ENCODE peak calls at places on chromosomes 3 and 15, in five cellular contexts. X is lower lobe of right lung, P is PC-3, O is tibial artery, H is GM12864. L is an unnamed sample.

GRCh38 chr3:31170932-31171670 is 276.6 kb upstream of the GADL1 start:
- DNase-seq in P (no peak), O (no peak), H (no peak), X (no peak), L (no peak)

GRCh38 chr3:63351159-63352007 is 73.3 kb downstream of the SYNPR start:
- DNase-seq in H (peak), X (no peak), P (peak), O (no peak), L (no peak)

GRCh38 chr3:129501630-129502029 is 26.8 kb upstream of the RHO start:
- DNase-seq in P (no peak), H (no peak), O (no peak), X (no peak), L (no peak)

GRCh38 chr3:160008979-160009378 is 20.3 kb downstream of the IL12A start:
- DNase-seq in O (no peak), H (no peak), X (no peak), P (no peak), L (no peak)

GRCh38 chr15:72782993-72783562 is 480 bp downstream of the ADPGK start:
- DNase-seq in P (peak), H (peak), X (peak), O (no peak), L (no peak)

GRCh38 chr3:52443791-52444687 is 864 bp downstream of the SEMA3G start:
- DNase-seq in O (peak), X (no peak), P (no peak), H (no peak), L (no peak)

GRCh38 chr3:48879307-48879993 is 19.2 kb downstream of the SLC25A20 start:
- DNase-seq in P (no peak), H (no peak), O (no peak), X (no peak), L (no peak)

GRCh38 chr15:25847066-25847465 is 16.1 kb downstream of the ATP10A start:
- DNase-seq in O (no peak), P (no peak), X (no peak), H (no peak), L (peak)

GRCh38 chr15:51323749-51324148 is 14.6 kb downstream of the CYP19A1 start:
- DNase-seq in P (no peak), H (no peak), X (no peak), O (peak), L (no peak)

GRCh38 chr3:120353463-120353862 is 4.3 kb upstream of the LRRC58 start:
- DNase-seq in P (no peak), H (no peak), O (no peak), X (no peak), L (no peak)

GRCh38 chr15:44654858-44655257 is 8.6 kb downstream of the SPG11 start:
- DNase-seq in H (no peak), P (no peak), O (no peak), X (no peak), L (no peak)

GRCh38 chr3:7630925-7631324 is 770.0 kb downstream of the GRM7 start:
- DNase-seq in X (peak), O (no peak), H (no peak), P (no peak), L (peak)
- TF ChIP-seq CTCF in X (no peak), O (no peak), H (no peak), P (no peak), L (no peak)

GRCh38 chr15:40414816-40415215 is 9.2 kb downstream of the IVD start:
- DNase-seq in O (no peak), X (no peak), P (no peak), H (no peak), L (no peak)
- TF ChIP-seq CTCF in O (no peak), X (no peak), P (no peak), H (no peak), L (no peak)

GRCh38 chr15:87522997-87523396 is 733.5 kb downstream of the NTRK3 start:
- DNase-seq in H (no peak), O (no peak), P (no peak), X (no peak), L (no peak)
- TF ChIP-seq CTCF in H (no peak), O (no peak), P (no peak), X (no peak), L (no peak)

GRCh38 chr3:16067837-16068471 is 106.5 kb upstream of the GALNT15 start:
- DNase-seq in P (peak), H (no peak), O (no peak), X (no peak), L (no peak)
- TF ChIP-seq CTCF in P (no peak), H (no peak), O (no peak), X (no peak), L (no peak)

GRCh38 chr3:10392244-10392643 is 71.3 kb upstream of the SEC13 start:
- DNase-seq in O (no peak), X (no peak), P (no peak), H (no peak), L (no peak)
- TF ChIP-seq CTCF in O (no peak), X (no peak), P (no peak), H (no peak), L (no peak)

GRCh38 chr3:43637702-43638101 is 15.9 kb upstream of the ANO10 start:
- DNase-seq in O (no peak), X (no peak), H (no peak), P (peak), L (no peak)

GRCh38 chr3:43644443-43644842 is 22.6 kb upstream of the ANO10 start:
- DNase-seq in X (no peak), O (no peak), H (no peak), P (peak), L (no peak)

GRCh38 chr3:43632986-43633385 is 11.2 kb upstream of the ANO10 start:
- DNase-seq in H (no peak), P (no peak), X (no peak), O (no peak), L (no peak)

GRCh38 chr3:43641306-43642114 is 19.7 kb upstream of the ANO10 start:
- DNase-seq in H (no peak), X (no peak), P (no peak), O (no peak), L (no peak)

GRCh38 chr3:43638594-43639447 is 17.0 kb upstream of the ANO10 start:
- DNase-seq in H (no peak), X (peak), O (no peak), P (peak), L (no peak)
- TF ChIP-seq CTCF in H (peak), X (peak), O (no peak), P (peak), L (no peak)

DNA sequence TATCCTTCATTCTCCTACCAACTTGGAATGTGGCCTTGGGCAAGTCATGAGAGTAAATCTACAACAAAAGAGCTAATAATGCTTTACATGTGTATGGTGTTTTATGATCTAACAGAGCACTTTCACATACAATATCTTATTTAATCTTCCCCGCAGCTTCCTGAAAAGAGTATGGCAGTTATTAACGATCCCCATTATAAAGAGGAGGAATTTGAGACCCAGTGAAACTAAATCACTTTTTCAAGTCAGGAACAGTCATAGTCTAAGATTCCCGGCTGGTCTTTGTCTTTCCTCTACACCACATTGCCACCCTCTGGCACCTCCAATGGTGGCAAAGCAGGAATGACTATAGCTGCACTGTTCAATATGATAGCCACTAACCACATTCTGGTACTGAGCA is 69.7 kb upstream of the CMSS1 start:
- DNase-seq in X (no peak), O (no peak), P (peak), H (no peak), L (no peak)
- TF ChIP-seq CTCF in X (peak), O (peak), P (peak), H (no peak), L (no peak)

GRCh38 chr3:128321418-128321817 is 145.3 kb downstream of the DNAJB8 start:
- DNase-seq in O (no peak), X (no peak), H (no peak), P (no peak), L (no peak)

GRCh38 chr3:128323206-128324081 is 143.2 kb downstream of the DNAJB8 start:
- DNase-seq in P (peak), H (no peak), O (no peak), X (peak), L (no peak)

GRCh38 chr3:128319741-128320141 is 146.9 kb downstream of the DNAJB8 start:
- DNase-seq in P (no peak), H (no peak), X (no peak), O (no peak), L (no peak)

GRCh38 chr3:128320551-128321340 is 145.9 kb downstream of the DNAJB8 start:
- DNase-seq in O (no peak), H (no peak), X (no peak), P (no peak), L (no peak)

GRCh38 chr3:128322030-128323022 is 144.4 kb downstream of the DNAJB8 start:
- DNase-seq in X (peak), H (no peak), P (peak), O (no peak), L (peak)
- TF ChIP-seq CTCF in X (peak), H (peak), P (peak), O (peak), L (peak)

DNA sequence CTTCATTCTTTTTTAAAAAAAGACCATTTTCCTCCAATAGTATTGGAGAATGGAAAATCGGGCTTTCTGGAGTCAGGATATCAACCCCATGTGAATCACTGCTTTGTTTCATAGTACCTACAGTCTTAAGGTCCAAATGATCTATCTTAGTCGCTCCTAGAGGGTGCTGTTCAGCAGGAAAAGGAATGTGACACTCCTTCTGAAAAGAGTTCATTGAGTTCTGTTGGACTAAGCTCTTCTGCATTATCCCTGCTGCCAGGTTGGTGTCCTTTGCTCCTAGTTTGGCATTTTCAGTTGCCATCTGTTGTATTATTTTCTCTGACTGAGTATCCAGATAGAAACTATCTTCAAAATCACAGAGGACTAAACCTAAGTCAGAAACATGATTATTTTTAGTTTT is 57.2 kb downstream of the POLQ start:
- DNase-seq in X (no peak), O (no peak), H (no peak), P (peak), L (no peak)
- TF ChIP-seq CTCF in X (no peak), O (no peak), H (no peak), P (peak), L (no peak)

DNA sequence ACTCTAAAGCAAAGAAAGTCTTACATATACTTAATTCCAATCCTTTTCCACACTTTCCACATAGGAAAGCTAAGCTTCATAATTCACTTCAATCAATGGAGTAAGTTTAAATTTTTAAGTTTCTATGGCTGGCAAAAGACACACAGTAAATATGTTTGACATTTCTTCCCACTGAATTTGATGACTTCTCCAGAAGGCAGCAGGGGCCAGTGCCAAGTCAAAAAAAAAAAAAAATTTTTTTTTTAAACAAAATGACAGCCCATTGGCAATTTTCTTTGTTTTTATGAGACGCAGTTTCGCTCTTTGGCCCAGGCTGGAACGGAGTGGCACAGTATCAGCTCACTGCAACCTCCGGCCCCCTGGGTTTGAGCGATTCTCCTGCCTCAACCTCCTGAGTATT is 28.7 kb downstream of the ATP13A3 start:
- DNase-seq in P (no peak), X (no peak), H (no peak), O (no peak), L (no peak)
- TF ChIP-seq CTCF in P (no peak), X (no peak), H (no peak), O (no peak), L (no peak)